ENCODE peak calls at places on chromosomes 7 and 10, in five cellular contexts. N is neuronal stem cell, D is H9, U is mesenchymal stem cell, E is IMR-90. F is an unnamed sample.

GRCh38 chr10:35916791-35917190 is 274.7 kb upstream of the FZD8 start:
- DNase-seq in N (no peak), D (no peak), U (no peak), E (peak), F (no peak)

GRCh38 chr7:139036901-139037300 is 1.1 kb upstream of the ZC3HAV1L start:
- DNase-seq in N (no peak), D (no peak), U (no peak), E (no peak), F (no peak)

GRCh38 chr7:80135306-80136104 is 874 bp downstream of the GNAI1 start:
- DNase-seq in N (peak), D (no peak), U (no peak), E (peak), F (no peak)

GRCh38 chr10:99927719-99928280 is 81.9 kb downstream of the DNMBP start:
- DNase-seq in N (no peak), D (no peak), U (peak), E (no peak), F (no peak)

GRCh38 chr10:29486466-29486865 is 148.3 kb downstream of the SVIL start:
- DNase-seq in N (no peak), D (no peak), U (no peak), E (no peak), F (no peak)

GRCh38 chr10:46546591-46547330 is 9.7 kb downstream of the GPRIN2 start:
- DNase-seq in N (no peak), D (peak), U (no peak), E (no peak), F (no peak)

GRCh38 chr7:56009695-56010094 is 41.5 kb downstream of the PSPH start:
- DNase-seq in N (no peak), D (no peak), U (no peak), E (no peak), F (no peak)

GRCh38 chr10:89466599-89467035 is 52.2 kb downstream of the IFIT5 start:
- DNase-seq in N (no peak), D (no peak), U (peak), E (peak), F (peak)

GRCh38 chr7:100119701-100120517 is 475 bp downstream of the CNPY4 start:
- DNase-seq in N (no peak), D (peak), U (peak), E (peak), F (peak)

GRCh38 chr10:102919237-102919959 is 1.3 kb downstream of the CNNM2 start:
- DNase-seq in N (peak), D (peak), U (peak), E (peak), F (peak)

GRCh38 chr10:97760461-97761257 is 11.1 kb downstream of the SFRP5 start:
- DNase-seq in N (no peak), D (no peak), U (no peak), E (no peak), F (no peak)

GRCh38 chr7:66236713-66237303 is 31.7 kb downstream of the TPST1 start:
- DNase-seq in N (no peak), D (no peak), U (no peak), E (no peak), F (no peak)

GRCh38 chr7:28083159-28083997 is 97.2 kb downstream of the JAZF1 start:
- DNase-seq in N (no peak), D (no peak), U (peak), E (peak), F (peak)

GRCh38 chr7:47428052-47428779 is 153.7 kb downstream of the TNS3 start:
- DNase-seq in N (peak), D (no peak), U (no peak), E (no peak), F (no peak)

GRCh38 chr7:35993663-35994622 is 159.1 kb upstream of the EEPD1 start:
- DNase-seq in N (peak), D (no peak), U (peak), E (peak), F (peak)

GRCh38 chr7:7104971-7105370 is 77.4 kb upstream of the C1GALT1 start:
- DNase-seq in N (no peak), D (no peak), U (no peak), E (no peak), F (no peak)

GRCh38 chr7:7105800-7106582 is 76.4 kb upstream of the C1GALT1 start:
- DNase-seq in N (no peak), D (no peak), U (no peak), E (no peak), F (no peak)

GRCh38 chr7:7104314-7104698 is 78.0 kb upstream of the C1GALT1 start:
- DNase-seq in N (no peak), D (no peak), U (no peak), E (no peak), F (no peak)

GRCh38 chr7:7102906-7103305 is 79.4 kb upstream of the C1GALT1 start:
- DNase-seq in N (no peak), D (no peak), U (no peak), E (no peak), F (no peak)

GRCh38 chr7:7103343-7104313 is 78.7 kb upstream of the C1GALT1 start:
- DNase-seq in N (no peak), D (no peak), U (peak), E (peak), F (no peak)
- H3K18ac ChIP-seq in N (no peak), D (no peak), U (no peak), E (no peak), F (peak)

GRCh38 chr7:37831214-37831613 is 17.2 kb upstream of the NME8 start:
- DNase-seq in N (no peak), D (no peak), U (no peak), E (no peak), F (no peak)

GRCh38 chr7:37833107-37833817 is 15.1 kb upstream of the NME8 start:
- DNase-seq in N (peak), D (peak), U (peak), E (peak), F (peak)

GRCh38 chr7:37826825-37827224 is 21.6 kb upstream of the NME8 start:
- DNase-seq in N (no peak), D (no peak), U (no peak), E (no peak), F (no peak)

GRCh38 chr7:37833818-37834146 is 14.6 kb upstream of the NME8 start:
- DNase-seq in N (no peak), D (no peak), U (no peak), E (no peak), F (no peak)

DNA sequence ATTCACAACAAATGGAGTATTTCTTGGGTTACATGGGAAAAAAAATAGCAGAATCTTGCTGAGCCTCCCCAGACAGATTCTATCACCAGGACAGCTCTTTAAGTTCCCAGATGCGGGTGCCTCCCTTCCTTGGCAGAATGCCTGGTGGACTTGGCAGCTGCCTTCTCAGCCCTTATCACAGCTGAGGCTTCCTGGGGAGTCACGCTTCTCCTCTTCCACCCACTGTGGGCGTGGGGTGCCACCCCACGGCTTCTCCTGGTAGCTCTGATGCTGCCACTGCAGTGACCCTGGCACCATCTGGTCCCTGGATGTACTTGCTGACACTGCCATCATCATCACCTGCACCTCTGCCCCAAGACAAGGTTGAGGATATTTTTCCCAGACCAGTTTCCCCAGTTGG is 16.2 kb upstream of the NME8 start:
- DNase-seq in N (no peak), D (no peak), U (no peak), E (no peak), F (peak)
- H2BK120ac ChIP-seq in N (no peak), D (no peak), U (no peak), E (no peak), F (no peak)

DNA sequence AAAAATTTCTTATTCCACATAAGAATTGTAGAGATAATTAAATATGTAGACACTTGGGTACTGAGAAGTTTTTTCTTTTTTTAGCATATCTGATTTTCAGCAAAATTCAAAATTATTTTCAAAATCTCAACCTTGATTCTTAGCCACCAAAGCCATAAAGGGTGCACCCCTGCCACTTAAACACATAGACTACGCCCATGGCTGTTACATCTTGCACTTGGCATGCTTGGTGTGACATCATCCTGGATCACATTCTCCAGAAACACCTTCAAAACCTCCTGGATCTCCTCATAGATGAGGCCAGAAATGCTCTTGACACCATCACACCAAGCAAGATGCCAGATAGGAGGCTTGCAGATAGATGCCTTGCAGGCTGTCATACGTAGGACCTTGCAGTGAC is 89.1 kb upstream of the KLF14 start:
- DNase-seq in N (no peak), D (no peak), U (no peak), E (no peak), F (no peak)
- H3K4ac ChIP-seq in N (no peak), D (no peak), U (no peak), E (no peak), F (no peak)

GRCh38 chr10:82621680-82622079 is 746.7 kb downstream of the NRG3 start:
- DNase-seq in N (no peak), D (no peak), U (no peak), E (no peak), F (no peak)
- H3K18ac ChIP-seq in N (no peak), D (no peak), U (no peak), E (no peak), F (no peak)

DNA sequence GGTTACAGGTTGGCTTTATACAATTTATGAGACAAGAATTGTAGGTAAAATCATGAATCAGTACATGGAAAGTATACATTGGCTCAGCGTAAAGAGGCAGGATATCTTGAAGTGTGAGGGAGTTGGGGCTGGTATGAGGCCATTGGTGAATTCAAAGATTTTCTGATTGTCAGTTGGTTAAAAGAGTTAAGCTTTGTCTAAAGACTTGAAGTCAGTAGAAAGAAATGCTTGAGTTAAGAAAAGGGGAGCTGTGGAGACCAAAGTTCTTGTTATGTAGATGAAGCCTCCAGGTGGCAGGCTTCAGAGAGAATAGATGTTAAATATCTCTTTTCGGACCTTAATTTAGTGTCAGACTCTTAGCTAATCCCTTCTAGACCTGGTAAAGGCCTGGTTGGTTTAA is 341.0 kb downstream of the GALNT17 start:
- DNase-seq in N (no peak), D (peak), U (no peak), E (no peak), F (no peak)
- H2BK120ac ChIP-seq in N (no peak), D (peak), U (no peak), E (no peak), F (no peak)

GRCh38 chr7:128188396-128189230 is 52.5 kb upstream of the LEP start:
- DNase-seq in N (no peak), D (peak), U (no peak), E (no peak), F (no peak)
- H3K4ac ChIP-seq in N (no peak), D (no peak), U (no peak), E (no peak), F (no peak)